ENCODE peak calls at places on chromosomes 4 and X, in ten cellular contexts. One of them, this sample, is unnamed.

GRCh38 chr4:3642056-3642630 is 109.9 kb upstream of the LRPAP1 start:
- DNase-seq in colonic mucosa: no peak
- DNase-seq in neural crest cell: no peak
- DNase-seq in endothelial cell: no peak
- DNase-seq in adrenal gland: no peak
- DNase-seq in GM13976: no peak
- DNase-seq in ovary: no peak
- DNase-seq in Calu3: no peak
- DNase-seq in GM12865: no peak
- DNase-seq in choroid plexus epithelial cell: no peak
- DNase-seq in this sample: no peak

GRCh38 chrX:121010218-121010617 is 24.7 kb upstream of the CT47A1 start:
- DNase-seq in colonic mucosa: no peak
- DNase-seq in neural crest cell: no peak
- DNase-seq in endothelial cell: no peak
- DNase-seq in adrenal gland: no peak
- DNase-seq in GM13976: no peak
- DNase-seq in ovary: no peak
- DNase-seq in Calu3: peak; percentile 18
- DNase-seq in GM12865: no peak
- DNase-seq in choroid plexus epithelial cell: peak; percentile 2
- DNase-seq in this sample: no peak

GRCh38 chr4:87266986-87267385 is 46.6 kb upstream of the KLHL8 start:
- DNase-seq in colonic mucosa: no peak
- DNase-seq in neural crest cell: no peak
- DNase-seq in endothelial cell: no peak
- DNase-seq in adrenal gland: no peak
- DNase-seq in GM13976: no peak
- DNase-seq in ovary: no peak
- DNase-seq in Calu3: no peak
- DNase-seq in GM12865: no peak
- DNase-seq in choroid plexus epithelial cell: no peak
- DNase-seq in this sample: no peak

GRCh38 chrX:43707812-43708548 is 51.9 kb downstream of the MAOA start:
- DNase-seq in colonic mucosa: peak; percentile 77
- DNase-seq in neural crest cell: no peak
- DNase-seq in endothelial cell: no peak
- DNase-seq in adrenal gland: peak; percentile 86
- DNase-seq in GM13976: no peak
- DNase-seq in ovary: peak; percentile 75
- DNase-seq in Calu3: no peak
- DNase-seq in GM12865: no peak
- DNase-seq in choroid plexus epithelial cell: peak; percentile 54
- DNase-seq in this sample: no peak

GRCh38 chr4:73206236-73206635 is 52.4 kb downstream of the ANKRD17 start:
- DNase-seq in colonic mucosa: no peak
- DNase-seq in neural crest cell: no peak
- DNase-seq in endothelial cell: no peak
- DNase-seq in adrenal gland: no peak
- DNase-seq in GM13976: no peak
- DNase-seq in ovary: no peak
- DNase-seq in Calu3: no peak
- DNase-seq in GM12865: no peak
- DNase-seq in choroid plexus epithelial cell: no peak
- DNase-seq in this sample: no peak

GRCh38 chr4:170093978-170094377 is 4.2 kb upstream of the AADAT start:
- DNase-seq in colonic mucosa: no peak
- DNase-seq in neural crest cell: no peak
- DNase-seq in endothelial cell: no peak
- DNase-seq in adrenal gland: no peak
- DNase-seq in GM13976: no peak
- DNase-seq in ovary: no peak
- DNase-seq in Calu3: no peak
- DNase-seq in GM12865: no peak
- DNase-seq in choroid plexus epithelial cell: no peak
- DNase-seq in this sample: peak; percentile 20

GRCh38 chrX:19912-20571 is 261.1 kb upstream of the PLCXD1 start:
- DNase-seq in colonic mucosa: no peak
- DNase-seq in neural crest cell: no peak
- DNase-seq in endothelial cell: no peak
- DNase-seq in adrenal gland: peak; percentile 48
- DNase-seq in GM13976: no peak
- DNase-seq in ovary: peak; percentile 46
- DNase-seq in Calu3: peak; percentile 12
- DNase-seq in GM12865: peak; percentile 1
- DNase-seq in choroid plexus epithelial cell: no peak
- DNase-seq in this sample: peak; percentile 26

GRCh38 chr4:23631255-23631950 is 258.4 kb downstream of the PPARGC1A start:
- DNase-seq in colonic mucosa: no peak
- DNase-seq in neural crest cell: no peak
- DNase-seq in endothelial cell: no peak
- DNase-seq in adrenal gland: no peak
- DNase-seq in GM13976: no peak
- DNase-seq in ovary: no peak
- DNase-seq in Calu3: no peak
- DNase-seq in GM12865: no peak
- DNase-seq in choroid plexus epithelial cell: no peak
- DNase-seq in this sample: no peak

GRCh38 chr4:15336410-15337184 is 91.2 kb upstream of the C1QTNF7 start:
- DNase-seq in colonic mucosa: no peak
- DNase-seq in neural crest cell: no peak
- DNase-seq in endothelial cell: no peak
- DNase-seq in adrenal gland: no peak
- DNase-seq in GM13976: no peak
- DNase-seq in ovary: no peak
- DNase-seq in Calu3: peak; percentile 0
- DNase-seq in GM12865: no peak
- DNase-seq in choroid plexus epithelial cell: peak; percentile 90
- DNase-seq in this sample: no peak

GRCh38 chrX:65932173-65933084 is 107.5 kb downstream of the VSIG4 start:
- DNase-seq in colonic mucosa: peak; percentile 42
- DNase-seq in neural crest cell: peak; percentile 9
- DNase-seq in endothelial cell: no peak
- DNase-seq in adrenal gland: no peak
- DNase-seq in GM13976: no peak
- DNase-seq in ovary: no peak
- DNase-seq in Calu3: peak; percentile 70
- DNase-seq in GM12865: no peak
- DNase-seq in choroid plexus epithelial cell: no peak
- DNase-seq in this sample: peak; percentile 2

GRCh38 chrX:19904778-19905367 is 17.5 kb upstream of the SH3KBP1 start:
- DNase-seq in colonic mucosa: no peak
- DNase-seq in neural crest cell: no peak
- DNase-seq in endothelial cell: no peak
- DNase-seq in adrenal gland: no peak
- DNase-seq in GM13976: peak; percentile 67
- DNase-seq in ovary: no peak
- DNase-seq in Calu3: peak; percentile 45
- DNase-seq in GM12865: peak; percentile 67
- DNase-seq in choroid plexus epithelial cell: peak; percentile 71
- DNase-seq in this sample: peak; percentile 12

GRCh38 chr4:71429106-71429505 is 90.3 kb downstream of the SLC4A4 start:
- DNase-seq in colonic mucosa: no peak
- DNase-seq in neural crest cell: no peak
- DNase-seq in endothelial cell: no peak
- DNase-seq in adrenal gland: no peak
- DNase-seq in GM13976: no peak
- DNase-seq in ovary: no peak
- DNase-seq in Calu3: no peak
- DNase-seq in GM12865: no peak
- DNase-seq in choroid plexus epithelial cell: no peak
- DNase-seq in this sample: no peak

GRCh38 chrX:70262952-70263567 is 3.1 kb upstream of the P2RY4 start:
- DNase-seq in colonic mucosa: peak; percentile 56
- DNase-seq in neural crest cell: peak; percentile 37
- DNase-seq in endothelial cell: peak; percentile 58
- DNase-seq in adrenal gland: peak; percentile 51
- DNase-seq in GM13976: no peak
- DNase-seq in ovary: peak; percentile 62
- DNase-seq in Calu3: peak; percentile 72
- DNase-seq in GM12865: peak; percentile 28
- DNase-seq in choroid plexus epithelial cell: peak; percentile 49
- DNase-seq in this sample: peak; percentile 56

GRCh38 chr4:2798399-2799301 is 5.8 kb downstream of the SH3BP2 start:
- DNase-seq in colonic mucosa: peak; percentile 85
- DNase-seq in neural crest cell: no peak
- DNase-seq in endothelial cell: peak; percentile 60
- DNase-seq in adrenal gland: peak; percentile 86
- DNase-seq in GM13976: peak; percentile 83
- DNase-seq in ovary: peak; percentile 73
- DNase-seq in Calu3: no peak
- DNase-seq in GM12865: peak; percentile 75
- DNase-seq in choroid plexus epithelial cell: peak; percentile 42
- DNase-seq in this sample: no peak

GRCh38 chrX:9856596-9856995 is 70.4 kb downstream of the SHROOM2 start:
- DNase-seq in colonic mucosa: no peak
- DNase-seq in neural crest cell: no peak
- DNase-seq in endothelial cell: no peak
- DNase-seq in adrenal gland: no peak
- DNase-seq in GM13976: no peak
- DNase-seq in ovary: no peak
- DNase-seq in Calu3: no peak
- DNase-seq in GM12865: no peak
- DNase-seq in choroid plexus epithelial cell: no peak
- DNase-seq in this sample: no peak

GRCh38 chrX:47321386-47321785 is 49.0 kb upstream of the ZNF157 start:
- DNase-seq in colonic mucosa: no peak
- DNase-seq in neural crest cell: peak; percentile 68
- DNase-seq in endothelial cell: peak; percentile 61
- DNase-seq in adrenal gland: peak; percentile 80
- DNase-seq in GM13976: no peak
- DNase-seq in ovary: peak; percentile 80
- DNase-seq in Calu3: no peak
- DNase-seq in GM12865: no peak
- DNase-seq in choroid plexus epithelial cell: peak; percentile 77
- DNase-seq in this sample: peak; percentile 73

GRCh38 chr4:152735302-152735917 is 44.1 kb downstream of the TIGD4 start:
- DNase-seq in colonic mucosa: no peak
- DNase-seq in neural crest cell: no peak
- DNase-seq in endothelial cell: no peak
- DNase-seq in adrenal gland: no peak
- DNase-seq in GM13976: peak; percentile 52
- DNase-seq in ovary: no peak
- DNase-seq in Calu3: no peak
- DNase-seq in GM12865: peak; percentile 30
- DNase-seq in choroid plexus epithelial cell: peak; percentile 60
- DNase-seq in this sample: no peak

GRCh38 chr4:170030121-170030520 is 3.9 kb upstream of the MFAP3L start:
- DNase-seq in colonic mucosa: no peak
- DNase-seq in neural crest cell: no peak
- DNase-seq in endothelial cell: no peak
- DNase-seq in adrenal gland: no peak
- DNase-seq in GM13976: no peak
- DNase-seq in ovary: no peak
- DNase-seq in Calu3: no peak
- DNase-seq in GM12865: no peak
- DNase-seq in choroid plexus epithelial cell: no peak
- DNase-seq in this sample: no peak

GRCh38 chr4:40838742-40839141 is 89.0 kb downstream of the NSUN7 start:
- DNase-seq in colonic mucosa: no peak
- DNase-seq in neural crest cell: no peak
- DNase-seq in endothelial cell: no peak
- DNase-seq in adrenal gland: no peak
- DNase-seq in GM13976: no peak
- DNase-seq in ovary: no peak
- DNase-seq in Calu3: no peak
- DNase-seq in GM12865: no peak
- DNase-seq in choroid plexus epithelial cell: peak; percentile 24
- DNase-seq in this sample: no peak

GRCh38 chr4:46648088-46648744 is 258.3 kb upstream of the GABRA2 start:
- DNase-seq in colonic mucosa: peak; percentile 19
- DNase-seq in neural crest cell: peak; percentile 21
- DNase-seq in endothelial cell: peak; percentile 15
- DNase-seq in adrenal gland: no peak
- DNase-seq in GM13976: peak; percentile 11
- DNase-seq in ovary: no peak
- DNase-seq in Calu3: peak; percentile 1
- DNase-seq in GM12865: peak; percentile 66
- DNase-seq in choroid plexus epithelial cell: peak; percentile 82
- DNase-seq in this sample: peak; percentile 20
- TF ChIP-seq CTCF in colonic mucosa: peak; percentile 50
- TF ChIP-seq CTCF in neural crest cell: peak; percentile 74
- TF ChIP-seq CTCF in endothelial cell: peak; percentile 25
- TF ChIP-seq CTCF in adrenal gland: no peak
- TF ChIP-seq CTCF in GM13976: peak; percentile 37
- TF ChIP-seq CTCF in ovary: no peak
- TF ChIP-seq CTCF in Calu3: no peak
- TF ChIP-seq CTCF in GM12865: peak; percentile 81
- TF ChIP-seq CTCF in choroid plexus epithelial cell: peak; percentile 88
- TF ChIP-seq CTCF in this sample: peak; percentile 55

GRCh38 chr4:173752610-173753009 is 222.6 kb upstream of the HAND2 start:
- DNase-seq in colonic mucosa: peak; percentile 43
- DNase-seq in neural crest cell: peak; percentile 50
- DNase-seq in endothelial cell: peak; percentile 65
- DNase-seq in adrenal gland: no peak
- DNase-seq in GM13976: no peak
- DNase-seq in ovary: no peak
- DNase-seq in Calu3: peak; percentile 24
- DNase-seq in GM12865: peak; percentile 62
- DNase-seq in choroid plexus epithelial cell: peak; percentile 9
- DNase-seq in this sample: peak; percentile 61
- TF ChIP-seq CTCF in colonic mucosa: no peak
- TF ChIP-seq CTCF in neural crest cell: peak; percentile 59
- TF ChIP-seq CTCF in endothelial cell: peak; percentile 79
- TF ChIP-seq CTCF in adrenal gland: no peak
- TF ChIP-seq CTCF in GM13976: peak; percentile 17
- TF ChIP-seq CTCF in ovary: no peak
- TF ChIP-seq CTCF in Calu3: peak; percentile 38
- TF ChIP-seq CTCF in GM12865: peak; percentile 61
- TF ChIP-seq CTCF in choroid plexus epithelial cell: peak; percentile 34
- TF ChIP-seq CTCF in this sample: peak; percentile 53

GRCh38 chr4:36235306-36235705 is 9.0 kb downstream of the ARAP2 start:
- DNase-seq in colonic mucosa: no peak
- DNase-seq in neural crest cell: no peak
- DNase-seq in endothelial cell: no peak
- DNase-seq in adrenal gland: no peak
- DNase-seq in GM13976: no peak
- DNase-seq in ovary: no peak
- DNase-seq in Calu3: peak; percentile 21
- DNase-seq in GM12865: no peak
- DNase-seq in choroid plexus epithelial cell: peak; percentile 49
- DNase-seq in this sample: no peak
- TF ChIP-seq CTCF in colonic mucosa: no peak
- TF ChIP-seq CTCF in neural crest cell: no peak
- TF ChIP-seq CTCF in endothelial cell: no peak
- TF ChIP-seq CTCF in adrenal gland: no peak
- TF ChIP-seq CTCF in GM13976: no peak
- TF ChIP-seq CTCF in ovary: no peak
- TF ChIP-seq CTCF in Calu3: no peak
- TF ChIP-seq CTCF in GM12865: no peak
- TF ChIP-seq CTCF in choroid plexus epithelial cell: no peak
- TF ChIP-seq CTCF in this sample: no peak

DNA sequence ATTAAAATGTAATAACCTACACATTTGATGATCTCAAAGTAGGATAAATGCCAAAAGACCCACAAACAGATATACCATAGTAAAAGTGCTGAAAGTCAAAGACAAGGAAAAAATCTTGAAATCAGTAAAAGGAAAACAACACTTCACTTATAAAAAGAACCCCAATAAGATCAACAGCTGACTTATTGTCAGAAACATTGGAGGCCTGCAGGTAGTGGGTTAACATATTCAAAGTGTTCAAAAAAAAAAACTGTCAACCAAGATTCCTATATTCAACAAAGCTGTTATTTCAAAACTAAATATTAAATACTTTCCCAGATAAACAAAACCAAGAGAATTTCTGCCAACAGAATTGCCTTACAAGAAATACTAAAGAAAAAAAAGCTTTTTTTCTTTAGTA is 347.1 kb downstream of the GUCY2F start:
- DNase-seq in colonic mucosa: no peak
- DNase-seq in neural crest cell: no peak
- DNase-seq in endothelial cell: no peak
- DNase-seq in adrenal gland: no peak
- DNase-seq in GM13976: no peak
- DNase-seq in ovary: no peak
- DNase-seq in Calu3: no peak
- DNase-seq in GM12865: no peak
- DNase-seq in choroid plexus epithelial cell: no peak
- DNase-seq in this sample: no peak
- TF ChIP-seq CTCF in colonic mucosa: no peak
- TF ChIP-seq CTCF in neural crest cell: no peak
- TF ChIP-seq CTCF in endothelial cell: no peak
- TF ChIP-seq CTCF in adrenal gland: no peak
- TF ChIP-seq CTCF in GM13976: no peak
- TF ChIP-seq CTCF in ovary: no peak
- TF ChIP-seq CTCF in Calu3: no peak
- TF ChIP-seq CTCF in GM12865: no peak
- TF ChIP-seq CTCF in choroid plexus epithelial cell: no peak
- TF ChIP-seq CTCF in this sample: no peak

This sample was measured in nephron progenitor cell.